ENCODE peak calls at places on chromosome 2, in six cellular contexts. J, K, R, X, V and M are unnamed samples.

GRCh38 chr2:227805578-227805977 is 8.1 kb upstream of the CCL20 start:
- DNase-seq in J (no peak), K (peak; percentile 65), R (no peak), X (no peak), V (peak; percentile 38), M (no peak)

GRCh38 chr2:215460682-215461081 is 24.8 kb upstream of the FN1 start:
- DNase-seq in J (no peak), K (no peak), R (no peak), X (no peak), V (no peak), M (no peak)

GRCh38 chr2:219645631-219646527 is 18.4 kb downstream of the SLC4A3 start:
- DNase-seq in J (no peak), K (no peak), R (no peak), X (no peak), V (no peak), M (peak; percentile 39)

GRCh38 chr2:241273552-241273988 is 41.9 kb downstream of the HDLBP start:
- DNase-seq in J (no peak), K (no peak), R (no peak), X (no peak), V (no peak), M (no peak)

GRCh38 chr2:11014026-11014425 is 102.3 kb downstream of the KCNF1 start:
- DNase-seq in J (no peak), K (no peak), R (no peak), X (no peak), V (no peak), M (no peak)

GRCh38 chr2:19228092-19228670 is 130.2 kb downstream of the OSR1 start:
- DNase-seq in J (no peak), K (no peak), R (no peak), X (no peak), V (no peak), M (no peak)

GRCh38 chr2:218671077-218671653 is 637 bp downstream of the RNF25 start:
- DNase-seq in J (no peak), K (no peak), R (no peak), X (no peak), V (no peak), M (no peak)

GRCh38 chr2:20539776-20540586 is 93.1 kb downstream of the RHOB start:
- DNase-seq in J (no peak), K (no peak), R (no peak), X (peak; percentile 72), V (no peak), M (no peak)

GRCh38 chr2:55985406-55985805 is 61.8 kb upstream of the EFEMP1 start:
- DNase-seq in J (no peak), K (no peak), R (no peak), X (no peak), V (no peak), M (no peak)

GRCh38 chr2:69149631-69150215 is 136.7 kb downstream of the ANTXR1 start:
- DNase-seq in J (no peak), K (no peak), R (no peak), X (peak; percentile 65), V (peak; percentile 58), M (no peak)

GRCh38 chr2:237122214-237122666 is 36.6 kb downstream of the COPS8 start:
- DNase-seq in J (peak; percentile 76), K (peak; percentile 78), R (peak; percentile 42), X (peak; percentile 69), V (peak; percentile 71), M (peak; percentile 81)

GRCh38 chr2:240968731-240969624 is 29.4 kb upstream of the SNED1 start:
- DNase-seq in J (no peak), K (peak; percentile 61), R (no peak), X (peak; percentile 27), V (peak; percentile 80), M (peak; percentile 81)

GRCh38 chr2:37287966-37288365 is 36.7 kb downstream of the PRKD3 start:
- DNase-seq in J (no peak), K (no peak), R (no peak), X (no peak), V (no peak), M (no peak)

GRCh38 chr2:207786956-207787516 is 17.3 kb upstream of the FZD5 start:
- DNase-seq in J (no peak), K (no peak), R (no peak), X (no peak), V (peak; percentile 29), M (no peak)

GRCh38 chr2:134416637-134417036 is 162.8 kb downstream of the MGAT5 start:
- DNase-seq in J (no peak), K (no peak), R (no peak), X (no peak), V (no peak), M (no peak)

GRCh38 chr2:63058149-63058741 is 7.6 kb downstream of the OTX1 start:
- DNase-seq in J (no peak), K (no peak), R (no peak), X (peak; percentile 9), V (no peak), M (no peak)

GRCh38 chr2:20177556-20178403 is 47.1 kb downstream of the SDC1 start:
- DNase-seq in J (no peak), K (no peak), R (no peak), X (no peak), V (peak; percentile 72), M (no peak)

GRCh38 chr2:210584834-210585233 is 28.4 kb downstream of the CPS1 start:
- DNase-seq in J (no peak), K (no peak), R (no peak), X (no peak), V (no peak), M (no peak)

GRCh38 chr2:107064750-107065149 is 178.8 kb upstream of the ST6GAL2 start:
- DNase-seq in J (no peak), K (no peak), R (no peak), X (no peak), V (no peak), M (no peak)

GRCh38 chr2:136764397-136765255 is 719 bp upstream of the THSD7B start:
- DNase-seq in J (no peak), K (peak; percentile 64), R (no peak), X (no peak), V (no peak), M (peak; percentile 72)

GRCh38 chr2:99707592-99707991 is 217.8 kb upstream of the REV1 start:
- DNase-seq in J (no peak), K (no peak), R (no peak), X (no peak), V (no peak), M (no peak)

GRCh38 chr2:129006135-129006885 is 687.6 kb upstream of the HS6ST1 start:
- DNase-seq in J (no peak), K (no peak), R (no peak), X (no peak), V (no peak), M (no peak)

GRCh38 chr2:236366406-236366805 is 102.2 kb upstream of the ASB18 start:
- DNase-seq in J (no peak), K (no peak), R (no peak), X (no peak), V (no peak), M (no peak)

GRCh38 chr2:121355488-121355887 is 70.5 kb upstream of the TFCP2L1 start:
- DNase-seq in J (no peak), K (no peak), R (no peak), X (no peak), V (no peak), M (no peak)
- H3K36me3 ChIP-seq in J (peaks cover 5% of the 10 kb centered on the region), K (peaks cover 78% of the 10 kb centered on the region), R (peaks cover 15% of the 10 kb centered on the region), X (peaks cover 64% of the 10 kb centered on the region), V (peaks cover 65% of the 10 kb centered on the region), M (peaks cover 44% of the 10 kb centered on the region)

GRCh38 chr2:85929096-85930044 is 40.6 kb upstream of the ST3GAL5 start:
- DNase-seq in J (no peak), K (no peak), R (no peak), X (no peak), V (no peak), M (no peak)
- H3K27ac ChIP-seq in J (no peak overlapping the region), K (no peak overlapping the region), R (no peak overlapping the region), X (no peak overlapping the region), V (peak overlapping the region; percentile 15), M (no peak overlapping the region)

GRCh38 chr2:9614562-9614961 is 16.2 kb downstream of the YWHAQ start:
- DNase-seq in J (no peak), K (no peak), R (no peak), X (no peak), V (no peak), M (no peak)
- H3K36me3 ChIP-seq in J (no peaks in the 10 kb centered on the region), K (no peaks in the 10 kb centered on the region), R (no peaks in the 10 kb centered on the region), X (no peaks in the 10 kb centered on the region), V (no peaks in the 10 kb centered on the region), M (no peaks in the 10 kb centered on the region)

DNA sequence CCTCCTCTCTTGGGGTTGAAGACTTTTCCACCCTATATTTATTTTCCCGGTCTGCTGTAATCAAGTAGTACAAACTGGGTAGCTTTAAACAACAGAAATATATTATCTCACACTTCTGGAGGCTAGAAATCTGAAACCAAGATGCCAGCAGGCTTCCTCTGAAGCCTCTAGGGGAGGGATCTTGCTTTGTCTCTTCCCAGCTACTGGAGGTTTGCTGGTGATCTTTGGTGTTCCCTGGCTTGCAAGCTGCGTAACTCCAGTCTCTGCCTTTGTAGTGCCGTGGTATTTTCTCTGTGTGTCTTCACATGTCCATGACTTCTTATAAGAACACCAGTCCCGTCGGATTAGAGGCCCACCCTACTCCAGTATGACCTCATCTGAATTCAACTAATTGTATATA is 44.4 kb downstream of the MYO3B start:
- DNase-seq in J (no peak), K (no peak), R (no peak), X (no peak), V (no peak), M (no peak)
- H3K27ac ChIP-seq in J (no peak overlapping the region), K (no peak overlapping the region), R (no peak overlapping the region), X (no peak overlapping the region), V (no peak overlapping the region), M (no peak overlapping the region)

GRCh38 chr2:86081724-86082123 is 24.0 kb downstream of the POLR1A start:
- DNase-seq in J (no peak), K (no peak), R (no peak), X (no peak), V (peak; percentile 66), M (no peak)

GRCh38 chr2:86079981-86080911 is 25.4 kb downstream of the POLR1A start:
- DNase-seq in J (peak; percentile 84), K (peak; percentile 92), R (peak; percentile 70), X (peak; percentile 81), V (peak; percentile 93), M (peak; percentile 89)

GRCh38 chr2:86087936-86088850 is 17.5 kb downstream of the POLR1A start:
- DNase-seq in J (no peak), K (no peak), R (no peak), X (no peak), V (no peak), M (no peak)

GRCh38 chr2:86078801-86079545 is 26.7 kb downstream of the POLR1A start:
- DNase-seq in J (no peak), K (no peak), R (no peak), X (no peak), V (peak; percentile 73), M (no peak)

DNA sequence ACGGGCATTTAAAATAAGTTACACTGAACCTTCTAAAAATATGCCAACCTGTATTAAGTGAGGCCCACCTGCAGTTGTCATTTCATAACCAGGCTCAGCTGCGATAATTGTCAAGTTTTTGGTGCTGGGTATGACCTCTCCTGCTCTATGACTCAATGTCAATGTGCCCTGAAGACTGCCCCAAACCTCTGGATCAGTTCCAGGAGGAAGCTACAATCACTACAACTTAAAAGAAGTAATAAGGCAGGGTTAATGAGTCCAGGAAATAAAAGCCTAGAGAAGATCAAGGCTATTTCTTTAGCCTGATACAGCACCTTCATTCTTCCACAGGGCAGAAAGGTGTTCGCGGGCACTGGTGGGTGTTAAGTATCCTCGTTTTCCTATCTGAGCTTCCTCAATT is 22.9 kb downstream of the POLR1A start:
- DNase-seq in J (no peak), K (no peak), R (no peak), X (no peak), V (no peak), M (no peak)
- H3K36me3 ChIP-seq in J (peaks cover 19% of the 10 kb centered on the region), K (peaks cover 37% of the 10 kb centered on the region), R (no peaks in the 10 kb centered on the region), X (peaks cover 85% of the 10 kb centered on the region), V (peaks cover 21% of the 10 kb centered on the region), M (peaks cover 13% of the 10 kb centered on the region)